ENCODE peak calls at places on chromosome 13, in eight cellular contexts. I, G, M, N, C, F, X and L are unnamed samples. For H3K9me3, the result is how much of the 10 kb centered on the place peaks cover.

GRCh38 chr13:32783067-32783466 is 196.8 kb downstream of the PDS5B start:
- DNase-seq in I (no peak), G (no peak), M (peak), N (no peak), C (no peak), F (no peak), X (peak), L (no peak)

GRCh38 chr13:45393941-45394570 is 24.1 kb downstream of the SLC25A30 start:
- DNase-seq in I (peak), G (peak), M (peak), N (peak), C (no peak), F (no peak), X (peak), L (peak)

GRCh38 chr13:87459419-87459818 is 211.8 kb upstream of the SLITRK5 start:
- DNase-seq in I (no peak), G (no peak), M (no peak), N (no peak), C (no peak), F (no peak), X (no peak), L (no peak)

GRCh38 chr13:36973621-36974268 is 25.4 kb downstream of the ALG5 start:
- DNase-seq in I (no peak), G (no peak), M (no peak), N (no peak), C (no peak), F (no peak), X (no peak), L (no peak)

GRCh38 chr13:45185286-45185685 is 15.6 kb downstream of the KCTD4 start:
- DNase-seq in I (no peak), G (no peak), M (no peak), N (no peak), C (no peak), F (no peak), X (no peak), L (no peak)

GRCh38 chr13:33262069-33262487 is 23.5 kb downstream of the STARD13 start:
- DNase-seq in I (peak), G (no peak), M (no peak), N (no peak), C (no peak), F (no peak), X (peak), L (no peak)

GRCh38 chr13:41065098-41065497 is 3.8 kb downstream of the WBP4 start:
- DNase-seq in I (no peak), G (no peak), M (peak), N (no peak), C (no peak), F (no peak), X (peak), L (no peak)

GRCh38 chr13:107883561-107884175 is 331.7 kb downstream of the LIG4 start:
- DNase-seq in I (no peak), G (no peak), M (peak), N (no peak), C (no peak), F (no peak), X (peak), L (no peak)

GRCh38 chr13:26095846-26096245 is 44.0 kb upstream of the SHISA2 start:
- DNase-seq in I (no peak), G (no peak), M (no peak), N (no peak), C (no peak), F (no peak), X (no peak), L (no peak)

GRCh38 chr13:26095338-26095737 is 43.5 kb upstream of the SHISA2 start:
- DNase-seq in I (no peak), G (no peak), M (no peak), N (no peak), C (no peak), F (no peak), X (no peak), L (no peak)
- TF ChIP-seq CTCF in I (peak), G (no peak), M (no peak), N (no peak), C (no peak), F (no peak), X (no peak), L (no peak)

GRCh38 chr13:110509971-110510786 is 51.3 kb downstream of the RAB20 start:
- DNase-seq in I (no peak), G (peak), M (no peak), N (no peak), C (peak), F (peak), X (peak), L (no peak)

GRCh38 chr13:110516500-110516899 is 45.0 kb downstream of the RAB20 start:
- DNase-seq in I (no peak), G (no peak), M (no peak), N (no peak), C (no peak), F (no peak), X (no peak), L (no peak)

GRCh38 chr13:110509478-110509926 is 52.0 kb downstream of the RAB20 start:
- DNase-seq in I (no peak), G (peak), M (peak), N (no peak), C (no peak), F (no peak), X (peak), L (no peak)

GRCh38 chr13:110511509-110512181 is 49.9 kb downstream of the RAB20 start:
- DNase-seq in I (no peak), G (no peak), M (no peak), N (no peak), C (no peak), F (peak), X (no peak), L (no peak)

GRCh38 chr13:110512198-110512740 is 49.3 kb downstream of the RAB20 start:
- DNase-seq in I (no peak), G (no peak), M (no peak), N (no peak), C (no peak), F (no peak), X (no peak), L (no peak)
- H3K9me3 ChIP-seq in I (under half), G (under half), M (under half), N (under half), C (under half), F (under half), X (under half), L (under half)

GRCh38 chr13:110225007-110225406 is 82.0 kb downstream of the COL4A1 start:
- DNase-seq in I (no peak), G (no peak), M (no peak), N (no peak), C (no peak), F (peak), X (no peak), L (no peak)
- H3K27ac ChIP-seq in I (no peak), G (no peak), M (no peak), N (no peak), C (peak), F (peak), X (peak), L (no peak)

GRCh38 chr13:27442071-27442647 is 8.2 kb downstream of the MTIF3 start:
- DNase-seq in I (no peak), G (no peak), M (no peak), N (no peak), C (no peak), F (no peak), X (no peak), L (peak)

GRCh38 chr13:27432612-27433210 is 8.3 kb downstream of the GTF3A start:
- DNase-seq in I (no peak), G (no peak), M (no peak), N (no peak), C (no peak), F (no peak), X (no peak), L (no peak)

GRCh38 chr13:27432180-27432579 is 7.8 kb downstream of the GTF3A start:
- DNase-seq in I (no peak), G (no peak), M (no peak), N (no peak), C (no peak), F (no peak), X (no peak), L (no peak)

GRCh38 chr13:27440408-27440807 is 10.0 kb downstream of the MTIF3 start:
- DNase-seq in I (no peak), G (no peak), M (no peak), N (no peak), C (no peak), F (no peak), X (no peak), L (no peak)

GRCh38 chr13:27437126-27437525 is 12.7 kb downstream of the GTF3A start:
- DNase-seq in I (no peak), G (no peak), M (no peak), N (no peak), C (no peak), F (no peak), X (no peak), L (no peak)
- TF ChIP-seq CTCF in I (no peak), G (no peak), M (no peak), N (no peak), C (no peak), F (no peak), X (no peak), L (no peak)

GRCh38 chr13:19158526-19158925 is 23.1 kb downstream of the TUBA3C start:
- DNase-seq in I (no peak), G (no peak), M (no peak), N (no peak), C (no peak), F (no peak), X (no peak), L (no peak)
- H3K9me3 ChIP-seq in I (half or more), G (under half), M (under half), N (under half), C (under half), F (under half), X (half or more), L (under half)